ENCODE peak calls at places on chromosomes 12 and 14, in seven cellular contexts. N is B cell, O is mammary epithelial cell, R is NT2/D1, D is left kidney, X is smooth muscle cell of the brain vasculature, M is iris pigment epithelial cell. T is an unnamed sample.

GRCh38 chr12:89236237-89236636 is 116.1 kb downstream of the DUSP6 start:
- DNase-seq in O (peak), R (no peak), N (no peak), X (no peak), D (no peak), M (peak), T (peak)

GRCh38 chr12:12819221-12819620 is 6.1 kb downstream of the DDX47 start:
- DNase-seq in R (no peak), M (no peak), N (no peak), O (no peak), X (no peak), D (no peak), T (no peak)

GRCh38 chr14:36479344-36479743 is 40.7 kb downstream of the NKX2-1 start:
- DNase-seq in D (no peak), R (no peak), M (no peak), N (no peak), O (no peak), X (no peak), T (no peak)

GRCh38 chr12:48883305-48884171 is 17.9 kb upstream of the RND1 start:
- DNase-seq in M (no peak), O (no peak), D (peak), R (peak), N (no peak), X (no peak), T (peak)

GRCh38 chr12:108640802-108641445 is 7.2 kb upstream of the SELPLG start:
- DNase-seq in N (peak), M (peak), D (no peak), O (peak), X (no peak), R (no peak), T (peak)

GRCh38 chr12:34294671-34295365 is 272.5 kb downstream of the ALG10 start:
- DNase-seq in O (no peak), N (no peak), R (no peak), D (no peak), M (no peak), X (no peak), T (no peak)

GRCh38 chr12:102407776-102408486 is 72.4 kb downstream of the IGF1 start:
- DNase-seq in O (no peak), M (no peak), X (no peak), R (no peak), D (no peak), N (no peak), T (peak)

GRCh38 chr12:29428630-29429029 is 47.7 kb upstream of the ERGIC2 start:
- DNase-seq in M (peak), X (no peak), N (no peak), R (no peak), D (no peak), O (peak), T (peak)

GRCh38 chr14:75832621-75833297 is 149.0 kb downstream of the TGFB3 start:
- DNase-seq in D (no peak), M (peak), R (no peak), O (no peak), N (no peak), X (no peak), T (peak)

GRCh38 chr12:50440288-50440687 is 39.6 kb downstream of the LARP4 start:
- DNase-seq in O (no peak), M (no peak), N (no peak), D (no peak), X (no peak), R (no peak), T (no peak)

GRCh38 chr12:2503762-2504161 is 291.0 kb upstream of the FKBP4 start:
- DNase-seq in R (no peak), D (no peak), N (no peak), O (no peak), X (no peak), M (no peak), T (no peak)

GRCh38 chr14:65251213-65251612 is 148.9 kb upstream of the MAX start:
- DNase-seq in X (no peak), R (no peak), D (no peak), M (peak), O (peak), N (no peak), T (peak)

GRCh38 chr12:52600071-52600470 is 1.2 kb downstream of the KRT72 start:
- DNase-seq in M (no peak), N (no peak), R (no peak), D (no peak), X (no peak), O (no peak), T (no peak)

GRCh38 chr12:40013292-40013691 is 92.6 kb downstream of the SLC2A13 start:
- DNase-seq in N (no peak), D (no peak), R (no peak), X (no peak), O (no peak), M (no peak), T (no peak)

GRCh38 chr14:104109731-104110361 is 24.3 kb downstream of the ASPG start:
- DNase-seq in D (no peak), N (no peak), M (no peak), R (no peak), X (no peak), O (no peak), T (no peak)

GRCh38 chr12:70006619-70006973 is 181.6 kb downstream of the MYRFL start:
- DNase-seq in M (no peak), R (no peak), O (no peak), D (no peak), X (no peak), N (no peak), T (no peak)

T was measured in astrocyte of the hippocampus.